ENCODE peak calls at places on chromosomes 7 and 10, in seven cellular contexts. One of them, this sample, is unnamed.

GRCh38 chr7:74185636-74186035 is 11.5 kb downstream of the EIF4H start:
- DNase-seq in brain microvascular endothelial cell: no peak
- DNase-seq in GM23248: no peak
- DNase-seq in Calu3: no peak
- DNase-seq in body of pancreas: no peak
- DNase-seq in psoas muscle: no peak
- DNase-seq in ureter: no peak
- DNase-seq in this sample: no peak

GRCh38 chr7:22563115-22563514 is 63.1 kb upstream of the STEAP1B start:
- DNase-seq in brain microvascular endothelial cell: peak; percentile 45
- DNase-seq in GM23248: no peak
- DNase-seq in Calu3: peak; percentile 69
- DNase-seq in body of pancreas: no peak
- DNase-seq in psoas muscle: no peak
- DNase-seq in ureter: no peak
- DNase-seq in this sample: no peak

GRCh38 chr7:82442492-82443043 is 1.0 kb downstream of the CACNA2D1 start:
- DNase-seq in brain microvascular endothelial cell: peak; percentile 13
- DNase-seq in GM23248: no peak
- DNase-seq in Calu3: no peak
- DNase-seq in body of pancreas: no peak
- DNase-seq in psoas muscle: peak; percentile 56
- DNase-seq in ureter: no peak
- DNase-seq in this sample: no peak

GRCh38 chr10:104345941-104346340 is 7.7 kb upstream of the ITPRIP start:
- DNase-seq in brain microvascular endothelial cell: no peak
- DNase-seq in GM23248: no peak
- DNase-seq in Calu3: no peak
- DNase-seq in body of pancreas: no peak
- DNase-seq in psoas muscle: no peak
- DNase-seq in ureter: no peak
- DNase-seq in this sample: no peak

GRCh38 chr7:136925049-136925448 is 56.6 kb downstream of the CHRM2 start:
- DNase-seq in brain microvascular endothelial cell: peak; percentile 61
- DNase-seq in GM23248: no peak
- DNase-seq in Calu3: no peak
- DNase-seq in body of pancreas: no peak
- DNase-seq in psoas muscle: no peak
- DNase-seq in ureter: no peak
- DNase-seq in this sample: no peak

GRCh38 chr7:38000272-38000671 is 79.8 kb downstream of the EPDR1 start:
- DNase-seq in brain microvascular endothelial cell: no peak
- DNase-seq in GM23248: peak; percentile 11
- DNase-seq in Calu3: no peak
- DNase-seq in body of pancreas: no peak
- DNase-seq in psoas muscle: no peak
- DNase-seq in ureter: no peak
- DNase-seq in this sample: no peak

GRCh38 chr7:154553711-154554265 is 449.1 kb downstream of the PAXIP1 start:
- DNase-seq in brain microvascular endothelial cell: no peak
- DNase-seq in GM23248: no peak
- DNase-seq in Calu3: no peak
- DNase-seq in body of pancreas: no peak
- DNase-seq in psoas muscle: no peak
- DNase-seq in ureter: no peak
- DNase-seq in this sample: no peak

GRCh38 chr7:86792260-86792659 is 148.6 kb downstream of the GRM3 start:
- DNase-seq in brain microvascular endothelial cell: no peak
- DNase-seq in GM23248: no peak
- DNase-seq in Calu3: no peak
- DNase-seq in body of pancreas: no peak
- DNase-seq in psoas muscle: no peak
- DNase-seq in ureter: no peak
- DNase-seq in this sample: no peak

GRCh38 chr7:7129381-7129780 is 53.0 kb upstream of the C1GALT1 start:
- DNase-seq in brain microvascular endothelial cell: no peak
- DNase-seq in GM23248: no peak
- DNase-seq in Calu3: no peak
- DNase-seq in body of pancreas: no peak
- DNase-seq in psoas muscle: no peak
- DNase-seq in ureter: no peak
- DNase-seq in this sample: no peak

GRCh38 chr10:69362471-69362954 is 54.2 kb downstream of the TACR2 start:
- DNase-seq in brain microvascular endothelial cell: peak; percentile 67
- DNase-seq in GM23248: peak; percentile 93
- DNase-seq in Calu3: peak; percentile 69
- DNase-seq in body of pancreas: peak; percentile 32
- DNase-seq in psoas muscle: peak; percentile 92
- DNase-seq in ureter: peak; percentile 72
- DNase-seq in this sample: no peak

GRCh38 chr7:105800442-105800841 is 76.0 kb downstream of the ATXN7L1 start:
- DNase-seq in brain microvascular endothelial cell: peak; percentile 42
- DNase-seq in GM23248: peak; percentile 57
- DNase-seq in Calu3: no peak
- DNase-seq in body of pancreas: no peak
- DNase-seq in psoas muscle: no peak
- DNase-seq in ureter: no peak
- DNase-seq in this sample: no peak

GRCh38 chr10:93445097-93445960 is 36.8 kb downstream of the MYOF start:
- DNase-seq in brain microvascular endothelial cell: peak; percentile 99
- DNase-seq in GM23248: peak; percentile 98
- DNase-seq in Calu3: peak; percentile 91
- DNase-seq in body of pancreas: peak; percentile 97
- DNase-seq in psoas muscle: peak; percentile 90
- DNase-seq in ureter: peak; percentile 95
- DNase-seq in this sample: peak; percentile 72

GRCh38 chr10:69902835-69903535 is 101.3 kb downstream of the COL13A1 start:
- DNase-seq in brain microvascular endothelial cell: no peak
- DNase-seq in GM23248: no peak
- DNase-seq in Calu3: peak; percentile 47
- DNase-seq in body of pancreas: no peak
- DNase-seq in psoas muscle: peak; percentile 75
- DNase-seq in ureter: peak; percentile 54
- DNase-seq in this sample: no peak

GRCh38 chr10:71336632-71337031 is 17.6 kb downstream of the SLC29A3 start:
- DNase-seq in brain microvascular endothelial cell: no peak
- DNase-seq in GM23248: no peak
- DNase-seq in Calu3: no peak
- DNase-seq in body of pancreas: no peak
- DNase-seq in psoas muscle: no peak
- DNase-seq in ureter: no peak
- DNase-seq in this sample: no peak

GRCh38 chr10:4246881-4247358 is 461.9 kb upstream of the KLF6 start:
- DNase-seq in brain microvascular endothelial cell: peak; percentile 85
- DNase-seq in GM23248: peak; percentile 89
- DNase-seq in Calu3: no peak
- DNase-seq in body of pancreas: no peak
- DNase-seq in psoas muscle: no peak
- DNase-seq in ureter: no peak
- DNase-seq in this sample: no peak

GRCh38 chr7:54292171-54292925 is 249.8 kb upstream of the VSTM2A start:
- DNase-seq in brain microvascular endothelial cell: no peak
- DNase-seq in GM23248: no peak
- DNase-seq in Calu3: no peak
- DNase-seq in body of pancreas: no peak
- DNase-seq in psoas muscle: no peak
- DNase-seq in ureter: no peak
- DNase-seq in this sample: no peak

GRCh38 chr7:26477381-26477780 is 185.7 kb downstream of the SNX10 start:
- DNase-seq in brain microvascular endothelial cell: no peak
- DNase-seq in GM23248: no peak
- DNase-seq in Calu3: no peak
- DNase-seq in body of pancreas: no peak
- DNase-seq in psoas muscle: no peak
- DNase-seq in ureter: no peak
- DNase-seq in this sample: no peak

GRCh38 chr7:47404005-47404404 is 177.9 kb downstream of the TNS3 start:
- DNase-seq in brain microvascular endothelial cell: peak; percentile 40
- DNase-seq in GM23248: peak; percentile 69
- DNase-seq in Calu3: no peak
- DNase-seq in body of pancreas: no peak
- DNase-seq in psoas muscle: no peak
- DNase-seq in ureter: no peak
- DNase-seq in this sample: no peak

GRCh38 chr10:121509776-121510175 is 88.5 kb downstream of the FGFR2 start:
- DNase-seq in brain microvascular endothelial cell: no peak
- DNase-seq in GM23248: no peak
- DNase-seq in Calu3: no peak
- DNase-seq in body of pancreas: no peak
- DNase-seq in psoas muscle: no peak
- DNase-seq in ureter: no peak
- DNase-seq in this sample: no peak

GRCh38 chr7:20383351-20383750 is 52.7 kb downstream of the ITGB8 start:
- DNase-seq in brain microvascular endothelial cell: no peak
- DNase-seq in GM23248: peak; percentile 25
- DNase-seq in Calu3: no peak
- DNase-seq in body of pancreas: no peak
- DNase-seq in psoas muscle: no peak
- DNase-seq in ureter: no peak
- DNase-seq in this sample: no peak

GRCh38 chr10:32384185-32384584 is 37.2 kb upstream of the EPC1 start:
- DNase-seq in brain microvascular endothelial cell: no peak
- DNase-seq in GM23248: no peak
- DNase-seq in Calu3: no peak
- DNase-seq in body of pancreas: no peak
- DNase-seq in psoas muscle: no peak
- DNase-seq in ureter: no peak
- DNase-seq in this sample: no peak

GRCh38 chr10:84296071-84296981 is 32.1 kb upstream of the CCSER2 start:
- DNase-seq in brain microvascular endothelial cell: peak; percentile 82
- DNase-seq in GM23248: peak; percentile 81
- DNase-seq in Calu3: no peak
- DNase-seq in body of pancreas: no peak
- DNase-seq in psoas muscle: no peak
- DNase-seq in ureter: no peak
- DNase-seq in this sample: no peak

GRCh38 chr7:48563334-48563733 is 361.0 kb upstream of the CDC14C start:
- DNase-seq in brain microvascular endothelial cell: no peak
- DNase-seq in GM23248: no peak
- DNase-seq in Calu3: no peak
- DNase-seq in body of pancreas: no peak
- DNase-seq in psoas muscle: no peak
- DNase-seq in ureter: no peak
- DNase-seq in this sample: no peak

GRCh38 chr7:30074422-30075030 is 46.3 kb downstream of the PLEKHA8 start:
- DNase-seq in brain microvascular endothelial cell: no peak
- DNase-seq in GM23248: peak; percentile 67
- DNase-seq in Calu3: peak; percentile 23
- DNase-seq in body of pancreas: no peak
- DNase-seq in psoas muscle: no peak
- DNase-seq in ureter: no peak
- DNase-seq in this sample: peak; percentile 37

GRCh38 chr7:64997927-64998391 is 7.1 kb upstream of the ZNF117 start:
- DNase-seq in brain microvascular endothelial cell: peak; percentile 78
- DNase-seq in GM23248: peak; percentile 65
- DNase-seq in Calu3: peak; percentile 38
- DNase-seq in body of pancreas: peak; percentile 67
- DNase-seq in psoas muscle: peak; percentile 59
- DNase-seq in ureter: no peak
- DNase-seq in this sample: no peak

GRCh38 chr10:110845756-110846620 is 25.7 kb upstream of the PDCD4 start:
- DNase-seq in brain microvascular endothelial cell: no peak
- DNase-seq in GM23248: no peak
- DNase-seq in Calu3: peak; percentile 42
- DNase-seq in body of pancreas: peak; percentile 93
- DNase-seq in psoas muscle: no peak
- DNase-seq in ureter: no peak
- DNase-seq in this sample: no peak

GRCh38 chr10:95651346-95652115 is 5.0 kb downstream of the ALDH18A1 start:
- DNase-seq in brain microvascular endothelial cell: no peak
- DNase-seq in GM23248: peak; percentile 21
- DNase-seq in Calu3: no peak
- DNase-seq in body of pancreas: no peak
- DNase-seq in psoas muscle: no peak
- DNase-seq in ureter: no peak
- DNase-seq in this sample: no peak

GRCh38 chr7:149027560-149028345 is 552 bp downstream of the PDIA4 start:
- DNase-seq in brain microvascular endothelial cell: no peak
- DNase-seq in GM23248: peak; percentile 52
- DNase-seq in Calu3: no peak
- DNase-seq in body of pancreas: no peak
- DNase-seq in psoas muscle: no peak
- DNase-seq in ureter: no peak
- DNase-seq in this sample: no peak

GRCh38 chr10:6977641-6978627 is 397.9 kb upstream of the PRKCQ start:
- DNase-seq in brain microvascular endothelial cell: no peak
- DNase-seq in GM23248: no peak
- DNase-seq in Calu3: no peak
- DNase-seq in body of pancreas: no peak
- DNase-seq in psoas muscle: no peak
- DNase-seq in ureter: no peak
- DNase-seq in this sample: no peak

GRCh38 chr10:32210306-32211045 is 136.5 kb downstream of the EPC1 start:
- DNase-seq in brain microvascular endothelial cell: peak; percentile 60
- DNase-seq in GM23248: peak; percentile 80
- DNase-seq in Calu3: peak; percentile 51
- DNase-seq in body of pancreas: peak; percentile 22
- DNase-seq in psoas muscle: no peak
- DNase-seq in ureter: no peak
- DNase-seq in this sample: no peak